ENCODE peak calls at places on chromosomes 5 and 9, in eight cellular contexts. U, S, A, M, N, B, J and P are unnamed samples.

GRCh38 chr5:59768204-59769040 is 125.1 kb downstream of the PDE4D start:
- DNase-seq in A (peak; percentile 77), B (peak; percentile 63), S (no peak), N (peak; percentile 74), M (peak; percentile 19), J (peak; percentile 54), U (no peak), P (peak; percentile 67)

GRCh38 chr9:108383801-108384200 is 472.0 kb downstream of the ACTL7B start:
- DNase-seq in U (no peak), N (no peak), A (no peak), J (no peak), M (no peak), B (no peak), S (no peak), P (no peak)

GRCh38 chr9:24096756-24097155 is 270.7 kb upstream of the ELAVL2 start:
- DNase-seq in N (no peak), S (no peak), A (no peak), B (no peak), J (no peak), M (no peak), U (no peak), P (no peak)

GRCh38 chr5:34709861-34710673 is 53.9 kb downstream of the RAI14 start:
- DNase-seq in U (no peak), M (peak; percentile 73), J (no peak), B (no peak), N (no peak), A (no peak), S (no peak), P (no peak)

GRCh38 chr9:13267743-13268142 is 11.7 kb downstream of the MPDZ start:
- DNase-seq in B (peak; percentile 7), N (no peak), A (no peak), S (no peak), J (no peak), U (no peak), M (peak; percentile 25), P (no peak)

GRCh38 chr5:31661257-31661656 is 22.3 kb downstream of the PDZD2 start:
- DNase-seq in S (no peak), A (no peak), N (no peak), U (no peak), M (no peak), J (no peak), B (no peak), P (no peak)

GRCh38 chr9:97577051-97577450 is 56.1 kb downstream of the TSTD2 start:
- DNase-seq in J (peak; percentile 39), N (no peak), U (no peak), M (no peak), S (no peak), B (no peak), A (no peak), P (peak; percentile 28)

GRCh38 chr5:76571595-76571994 is 51.6 kb downstream of the F2RL2 start:
- DNase-seq in M (no peak), U (no peak), B (no peak), A (no peak), N (no peak), J (no peak), S (no peak), P (no peak)

GRCh38 chr9:31908891-31909480 is 475.5 kb upstream of the ACO1 start:
- DNase-seq in S (no peak), B (no peak), U (no peak), A (no peak), M (no peak), N (no peak), J (no peak), P (no peak)

GRCh38 chr5:119943148-119943547 is 313.8 kb downstream of the FAM170A start:
- DNase-seq in N (peak; percentile 2), S (no peak), J (no peak), B (no peak), A (no peak), U (no peak), M (no peak), P (no peak)

GRCh38 chr9:36900136-36900855 is 133.8 kb downstream of the PAX5 start:
- DNase-seq in U (no peak), S (no peak), M (no peak), J (no peak), B (no peak), N (no peak), A (no peak), P (no peak)

GRCh38 chr5:52708463-52708862 is 79.3 kb upstream of the ITGA1 start:
- DNase-seq in S (no peak), J (no peak), N (no peak), U (no peak), B (no peak), A (no peak), M (no peak), P (no peak)

GRCh38 chr5:139842321-139842720 is 46.7 kb downstream of the PSD2 start:
- DNase-seq in S (no peak), N (no peak), U (no peak), J (no peak), A (no peak), B (no peak), M (no peak), P (no peak)

GRCh38 chr5:141245250-141245717 is at the start of gene PCDHB15:
- DNase-seq in N (no peak), M (no peak), A (peak; percentile 12), S (peak; percentile 17), B (peak; percentile 20), U (no peak), J (no peak), P (no peak)

GRCh38 chr5:158785397-158785796 is 314.3 kb downstream of the EBF1 start:
- DNase-seq in J (no peak), B (no peak), M (no peak), U (no peak), A (no peak), S (no peak), N (no peak), P (no peak)

GRCh38 chr5:178284095-178284675 is 51.6 kb upstream of the PHYKPL start:
- DNase-seq in B (no peak), A (no peak), S (no peak), J (no peak), M (no peak), U (peak; percentile 23), N (no peak), P (no peak)

GRCh38 chr5:140357731-140358093 is 2.3 kb upstream of the SLC4A9 start:
- DNase-seq in B (peak; percentile 86), S (peak; percentile 82), U (peak; percentile 71), J (peak; percentile 88), N (peak; percentile 21), M (peak; percentile 90), A (peak; percentile 84), P (peak; percentile 87)

GRCh38 chr5:176178789-176179188 is 59.4 kb upstream of the SIMC1 start:
- DNase-seq in J (no peak), B (no peak), A (no peak), U (no peak), S (no peak), M (no peak), N (no peak), P (no peak)

GRCh38 chr5:6090838-6091237 is 287.5 kb downstream of the MED10 start:
- DNase-seq in A (no peak), N (no peak), U (no peak), J (no peak), M (no peak), B (no peak), S (no peak), P (no peak)

GRCh38 chr9:738209-738915 is 103.1 kb upstream of the DMRT1 start:
- DNase-seq in J (peak; percentile 82), M (peak; percentile 27), S (no peak), U (no peak), A (no peak), B (no peak), N (no peak), P (no peak)

GRCh38 chr5:69276422-69277174 is 41.9 kb downstream of the CDK7 start:
- DNase-seq in A (no peak), S (no peak), J (no peak), M (no peak), B (no peak), N (no peak), U (no peak), P (no peak)

GRCh38 chr9:111645806-111646205 is 14.7 kb downstream of the DNAJC25 start:
- DNase-seq in A (no peak), B (no peak), M (no peak), S (no peak), J (no peak), U (no peak), N (no peak), P (no peak)

GRCh38 chr9:136201609-136202448 is 3.1 kb downstream of the LHX3 start:
- DNase-seq in U (no peak), M (no peak), N (no peak), B (peak; percentile 56), A (no peak), J (no peak), S (no peak), P (no peak)

GRCh38 chr5:91850031-91850430 is 466.9 kb upstream of the ARRDC3 start:
- DNase-seq in N (no peak), S (no peak), U (no peak), J (no peak), M (no peak), B (no peak), A (no peak), P (no peak)

GRCh38 chr9:100759166-100759565 is 181.3 kb downstream of the CAVIN4 start:
- DNase-seq in A (no peak), N (no peak), U (no peak), M (no peak), S (no peak), B (no peak), J (no peak), P (no peak)

GRCh38 chr5:35230043-35230611 is at the start of gene PRLR:
- DNase-seq in M (no peak), S (no peak), B (peak; percentile 12), J (peak; percentile 76), N (no peak), A (peak; percentile 68), U (no peak), P (peak; percentile 67)

GRCh38 chr9:748861-749497 is 92.5 kb upstream of the DMRT1 start:
- DNase-seq in N (no peak), A (no peak), S (no peak), M (no peak), B (no peak), U (no peak), J (no peak), P (no peak)

GRCh38 chr9:37187713-37188439 is 67.5 kb downstream of the ZCCHC7 start:
- DNase-seq in J (no peak), B (no peak), N (no peak), M (no peak), U (no peak), S (no peak), A (no peak), P (no peak)

GRCh38 chr5:44332360-44332971 is 56.8 kb downstream of the FGF10 start:
- DNase-seq in S (no peak), J (no peak), B (peak; percentile 10), N (peak; percentile 10), A (no peak), M (peak; percentile 13), U (peak; percentile 46), P (no peak)